ENCODE peak calls at places on chromosomes 6 and 20, in seven cellular contexts. B, A, M, I, E, K and X are unnamed samples.

GRCh38 chr20:6265204-6265904 is 142.5 kb upstream of the FERMT1 start:
- DNase-seq in B (peak), A (peak), K (peak), E (peak), M (no peak), I (no peak), X (no peak)

GRCh38 chr20:6501061-6501460 is 266.4 kb upstream of the BMP2 start:
- DNase-seq in B (peak), A (peak), I (no peak), E (no peak), K (no peak), M (no peak), X (no peak)

GRCh38 chr6:113318553-113318952 is 538.6 kb upstream of the MARCKS start:
- DNase-seq in M (no peak), B (peak), A (peak), E (no peak), K (no peak), I (no peak), X (no peak)

GRCh38 chr20:8473459-8473858 is 341.4 kb downstream of the PLCB1 start:
- DNase-seq in M (no peak), A (peak), E (no peak), I (no peak), K (no peak), B (peak), X (no peak)

GRCh38 chr6:74015427-74015826 is 319.4 kb downstream of the CD109 start:
- DNase-seq in K (no peak), M (no peak), A (no peak), B (no peak), I (no peak), E (no peak), X (no peak)

GRCh38 chr20:49724637-49725606 is 11.2 kb upstream of the B4GALT5 start:
- DNase-seq in I (no peak), E (peak), A (peak), M (no peak), B (peak), K (no peak), X (no peak)

GRCh38 chr6:2111162-2111677 is 134.2 kb downstream of the GMDS start:
- DNase-seq in I (no peak), B (peak), K (no peak), A (peak), E (no peak), M (no peak), X (no peak)

GRCh38 chr20:47352332-47353223 is 3.9 kb downstream of the ZMYND8 start:
- DNase-seq in B (no peak), I (no peak), A (no peak), K (no peak), M (no peak), E (peak), X (no peak)

GRCh38 chr6:37695857-37696219 is 1.8 kb downstream of the MDGA1 start:
- DNase-seq in K (no peak), B (peak), M (no peak), E (no peak), A (peak), I (no peak), X (no peak)

GRCh38 chr20:46720776-46721425 is 11.5 kb downstream of the SLC2A10 start:
- DNase-seq in K (no peak), A (peak), E (no peak), B (peak), M (no peak), I (no peak), X (no peak)

GRCh38 chr6:79712144-79712543 is 81.0 kb downstream of the SH3BGRL2 start:
- DNase-seq in K (no peak), E (no peak), M (no peak), A (no peak), I (no peak), B (no peak), X (no peak)

GRCh38 chr6:106477790-106478189 is 117.3 kb downstream of the CRYBG1 start:
- DNase-seq in A (no peak), B (no peak), I (no peak), M (no peak), K (no peak), E (no peak), X (no peak)

GRCh38 chr20:56781108-56781739 is 152.1 kb downstream of the TFAP2C start:
- DNase-seq in E (no peak), A (peak), M (no peak), I (no peak), B (no peak), K (no peak), X (no peak)

GRCh38 chr20:46897471-46897870 is 2.8 kb downstream of the EYA2 start:
- DNase-seq in B (no peak), E (no peak), K (no peak), M (no peak), A (no peak), I (no peak), X (no peak)

GRCh38 chr6:106134087-106134770 is 48.1 kb downstream of the PRDM1 start:
- DNase-seq in E (no peak), K (peak), B (no peak), I (no peak), M (no peak), A (no peak), X (no peak)

GRCh38 chr20:9110365-9110764 is 41.5 kb downstream of the PLCB4 start:
- DNase-seq in B (peak), I (no peak), A (peak), E (no peak), M (no peak), K (no peak), X (no peak)

GRCh38 chr6:144264270-144265060 is 20.7 kb upstream of the UTRN start:
- DNase-seq in I (no peak), A (peak), M (no peak), K (peak), E (peak), B (peak), X (peak)

GRCh38 chr6:34059136-34059731 is 86.7 kb downstream of the GRM4 start:
- DNase-seq in I (no peak), E (no peak), B (no peak), A (no peak), K (no peak), M (no peak), X (no peak)

GRCh38 chr6:164022632-164023031 is 608.1 kb downstream of the QKI start:
- DNase-seq in K (peak), A (no peak), B (no peak), I (no peak), M (no peak), E (no peak), X (no peak)

GRCh38 chr6:111841822-111842221 is 31.4 kb downstream of the FYN start:
- DNase-seq in I (no peak), K (no peak), M (no peak), A (no peak), E (no peak), B (peak), X (no peak)

GRCh38 chr6:42099340-42100028 is 42.9 kb downstream of the C6orf132 start:
- DNase-seq in E (no peak), B (peak), M (no peak), A (peak), K (no peak), I (no peak), X (no peak)

GRCh38 chr6:38649744-38650143 is 10.0 kb upstream of the BTBD9 start:
- DNase-seq in E (no peak), K (no peak), M (no peak), A (no peak), B (no peak), I (no peak), X (no peak)

GRCh38 chr6:41367700-41368099 is 32.3 kb downstream of the NCR2 start:
- DNase-seq in M (peak), K (peak), I (no peak), E (peak), B (peak), A (peak), X (peak)

GRCh38 chr6:105402090-105402980 is 547 bp downstream of the PREP start:
- DNase-seq in B (peak), A (peak), M (peak), E (peak), K (peak), I (no peak), X (peak)

GRCh38 chr6:138765896-138766487 is 7.6 kb upstream of the CCDC28A start:
- DNase-seq in B (peak), M (no peak), E (peak), A (peak), K (peak), I (no peak), X (no peak)

GRCh38 chr6:126535585-126535984 is 195.7 kb downstream of the CENPW start:
- DNase-seq in M (no peak), B (no peak), I (no peak), A (no peak), E (no peak), K (no peak), X (no peak)

GRCh38 chr20:49811825-49812462 is 684 bp upstream of the SLC9A8 start:
- DNase-seq in E (peak), I (no peak), A (peak), K (peak), B (peak), M (peak), X (no peak)

GRCh38 chr20:58131581-58132142 is 96.8 kb downstream of the ANKRD60 start:
- DNase-seq in M (no peak), A (no peak), K (no peak), I (no peak), E (no peak), B (peak), X (peak)

GRCh38 chr6:99092009-99092408 is 144.3 kb upstream of the FBXL4 start:
- DNase-seq in A (no peak), E (no peak), M (no peak), K (no peak), I (no peak), B (no peak), X (no peak)

GRCh38 chr20:11993886-11994466 is 76.3 kb downstream of the BTBD3 start:
- DNase-seq in M (no peak), B (no peak), I (no peak), K (no peak), A (no peak), E (peak), X (peak)

GRCh38 chr6:39808934-39809333 is 16.8 kb downstream of the DAAM2 start:
- DNase-seq in E (no peak), K (no peak), M (no peak), B (no peak), A (no peak), I (no peak), X (no peak)

GRCh38 chr6:3324262-3324942 is 65.7 kb downstream of the PSMG4 start:
- DNase-seq in K (peak), E (no peak), B (peak), I (no peak), A (peak), M (no peak), X (no peak)

GRCh38 chr6:31004285-31004684 is 6.0 kb upstream of the MUC22 start:
- DNase-seq in I (no peak), K (no peak), B (no peak), A (no peak), M (no peak), E (no peak), X (no peak)

GRCh38 chr20:33209789-33210188 is 7.4 kb upstream of the BPIFA3 start:
- DNase-seq in M (peak), E (peak), K (peak), A (peak), I (no peak), B (peak), X (peak)

GRCh38 chr6:157461000-157461915 is 80.3 kb downstream of the ZDHHC14 start:
- DNase-seq in B (peak), E (peak), K (peak), M (no peak), I (no peak), A (peak), X (peak)

GRCh38 chr20:14948416-14948815 is 611.0 kb upstream of the FLRT3 start:
- DNase-seq in K (no peak), I (no peak), E (peak), B (no peak), M (no peak), A (no peak), X (no peak)

GRCh38 chr6:23656257-23656731 is 469.7 kb upstream of the NRSN1 start:
- DNase-seq in K (no peak), M (peak), E (peak), A (no peak), B (no peak), I (no peak), X (no peak)

GRCh38 chr6:22589118-22589517 is 19.8 kb downstream of the HDGFL1 start:
- DNase-seq in A (no peak), E (no peak), I (no peak), M (no peak), B (no peak), K (no peak), X (no peak)

GRCh38 chr6:22582806-22583205 is 13.4 kb downstream of the HDGFL1 start:
- DNase-seq in M (no peak), A (peak), E (no peak), B (peak), K (no peak), I (no peak), X (no peak)

GRCh38 chr6:22583927-22584326 is 14.6 kb downstream of the HDGFL1 start:
- DNase-seq in K (no peak), B (no peak), I (no peak), E (no peak), A (no peak), M (no peak), X (no peak)

GRCh38 chr6:22583230-22583629 is 13.9 kb downstream of the HDGFL1 start:
- DNase-seq in K (no peak), B (no peak), I (no peak), E (no peak), M (no peak), A (no peak), X (no peak)
- H2BK5ac ChIP-seq in K (no peak), B (no peak), I (no peak), E (no peak), M (no peak), A (no peak), X (no peak)

DNA sequence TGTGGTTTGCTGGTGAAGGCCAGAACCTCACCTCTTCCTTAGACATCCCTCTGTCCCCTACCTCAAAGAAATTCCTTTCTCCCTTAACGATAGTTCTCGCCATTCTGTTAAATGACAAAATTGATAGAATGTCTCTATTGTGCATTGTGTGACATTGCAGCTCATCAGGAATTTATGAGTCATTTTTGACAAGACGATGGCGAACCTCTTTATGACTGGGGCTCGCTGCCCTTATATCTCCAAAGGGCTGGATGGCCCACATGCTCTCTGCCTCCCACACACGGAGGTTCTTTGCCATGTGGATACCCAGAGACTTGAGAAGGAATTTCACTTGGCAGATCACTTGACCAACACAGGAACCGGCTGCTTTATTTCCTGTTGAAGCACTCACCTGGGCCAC is 66.8 kb upstream of the RPS6KA2 start:
- DNase-seq in A (no peak), K (no peak), B (no peak), E (no peak), I (no peak), M (no peak), X (no peak)
- H2BK5ac ChIP-seq in A (no peak), K (no peak), B (no peak), E (no peak), I (no peak), M (no peak), X (no peak)

GRCh38 chr20:25248501-25249172 is 752 bp downstream of the PYGB start:
- DNase-seq in I (no peak), M (peak), K (peak), E (peak), B (peak), A (peak), X (peak)

GRCh38 chr20:25246182-25246943 is 1.5 kb upstream of the PYGB start:
- DNase-seq in K (no peak), A (no peak), M (no peak), B (no peak), E (no peak), I (no peak), X (peak)

GRCh38 chr20:25245461-25245860 is 2.4 kb upstream of the PYGB start:
- DNase-seq in I (no peak), A (no peak), M (no peak), K (no peak), E (no peak), B (no peak), X (peak)

GRCh38 chr20:25247666-25248500 is at the start of gene PYGB:
- DNase-seq in K (peak), E (peak), B (peak), M (peak), A (peak), I (peak), X (peak)

GRCh38 chr20:25247100-25247665 is 702 bp upstream of the PYGB start:
- DNase-seq in A (peak), I (no peak), M (peak), K (peak), B (peak), E (peak), X (peak)
- H2BK5ac ChIP-seq in A (peak), I (no peak), M (no peak), K (no peak), B (peak), E (no peak), X (no peak)

GRCh38 chr6:26126394-26127221 is 39.4 kb downstream of the HFE start:
- DNase-seq in E (no peak), K (peak), B (peak), I (no peak), A (no peak), M (no peak), X (no peak)
- H2BK5ac ChIP-seq in E (peak), K (peak), B (peak), I (no peak), A (no peak), M (no peak), X (no peak)

GRCh38 chr6:149031545-149032317 is 284.9 kb downstream of the UST start:
- DNase-seq in K (peak), A (peak), M (no peak), I (no peak), E (no peak), B (peak), X (no peak)
- H2BK5ac ChIP-seq in K (no peak), A (peak), M (no peak), I (peak), E (no peak), B (peak), X (no peak)

GRCh38 chr20:24868959-24869358 is 80.1 kb upstream of the CST7 start:
- DNase-seq in I (no peak), A (no peak), K (no peak), B (no peak), E (no peak), M (no peak), X (no peak)

GRCh38 chr20:24866008-24866407 is 83.1 kb upstream of the CST7 start:
- DNase-seq in I (no peak), B (no peak), M (no peak), E (no peak), A (no peak), K (no peak), X (no peak)

GRCh38 chr20:24866742-24867141 is 82.3 kb upstream of the CST7 start:
- DNase-seq in I (no peak), M (no peak), K (no peak), A (no peak), E (no peak), B (no peak), X (no peak)

GRCh38 chr20:24868396-24868927 is 80.6 kb upstream of the CST7 start:
- DNase-seq in A (no peak), I (no peak), K (no peak), E (no peak), B (no peak), M (no peak), X (no peak)

GRCh38 chr20:24867556-24867955 is 81.5 kb upstream of the CST7 start:
- DNase-seq in A (no peak), K (no peak), M (no peak), E (no peak), B (no peak), I (no peak), X (no peak)
- H2BK5ac ChIP-seq in A (no peak), K (no peak), M (no peak), E (no peak), B (no peak), I (no peak), X (no peak)